ENCODE peak calls at places on chromosome 1, in ten cellular contexts. One of them, this sample, is unnamed.

GRCh38 chr1:175499595-175500367 is 243.6 kb downstream of the TNR start:
- DNase-seq in body of pancreas: no peak
- DNase-seq in right lobe of liver: no peak
- DNase-seq in uterus: no peak
- DNase-seq in HCT116: no peak
- DNase-seq in transverse colon: no peak
- DNase-seq in heart left ventricle: no peak
- DNase-seq in Peyer's patch: no peak
- DNase-seq in breast epithelium: no peak
- DNase-seq in thyroid gland: no peak
- DNase-seq in this sample: no peak

GRCh38 chr1:115251856-115252255 is 86.2 kb downstream of the NGF start:
- DNase-seq in body of pancreas: no peak
- DNase-seq in right lobe of liver: no peak
- DNase-seq in uterus: peak; percentile 49
- DNase-seq in HCT116: no peak
- DNase-seq in transverse colon: no peak
- DNase-seq in heart left ventricle: no peak
- DNase-seq in Peyer's patch: no peak
- DNase-seq in breast epithelium: no peak
- DNase-seq in thyroid gland: no peak
- DNase-seq in this sample: no peak

GRCh38 chr1:198316681-198317080 is 159.9 kb downstream of the NEK7 start:
- DNase-seq in body of pancreas: no peak
- DNase-seq in right lobe of liver: no peak
- DNase-seq in uterus: no peak
- DNase-seq in HCT116: no peak
- DNase-seq in transverse colon: no peak
- DNase-seq in heart left ventricle: no peak
- DNase-seq in Peyer's patch: no peak
- DNase-seq in breast epithelium: no peak
- DNase-seq in thyroid gland: no peak
- DNase-seq in this sample: no peak

GRCh38 chr1:75502776-75503175 is 108.1 kb downstream of the SLC44A5 start:
- DNase-seq in body of pancreas: no peak
- DNase-seq in right lobe of liver: no peak
- DNase-seq in uterus: no peak
- DNase-seq in HCT116: no peak
- DNase-seq in transverse colon: no peak
- DNase-seq in heart left ventricle: no peak
- DNase-seq in Peyer's patch: no peak
- DNase-seq in breast epithelium: no peak
- DNase-seq in thyroid gland: no peak
- DNase-seq in this sample: no peak

GRCh38 chr1:210236840-210237409 is 4.3 kb downstream of the SERTAD4 start:
- DNase-seq in body of pancreas: peak; percentile 33
- DNase-seq in right lobe of liver: no peak
- DNase-seq in uterus: peak; percentile 86
- DNase-seq in HCT116: no peak
- DNase-seq in transverse colon: peak; percentile 35
- DNase-seq in heart left ventricle: peak; percentile 88
- DNase-seq in Peyer's patch: no peak
- DNase-seq in breast epithelium: no peak
- DNase-seq in thyroid gland: peak; percentile 88
- DNase-seq in this sample: no peak

GRCh38 chr1:94154989-94155388 is 34.0 kb upstream of the ABCA4 start:
- DNase-seq in body of pancreas: no peak
- DNase-seq in right lobe of liver: no peak
- DNase-seq in uterus: no peak
- DNase-seq in HCT116: no peak
- DNase-seq in transverse colon: no peak
- DNase-seq in heart left ventricle: peak; percentile 38
- DNase-seq in Peyer's patch: no peak
- DNase-seq in breast epithelium: no peak
- DNase-seq in thyroid gland: peak; percentile 42
- DNase-seq in this sample: peak; percentile 30

GRCh38 chr1:231903586-231904081 is 277.0 kb downstream of the DISC1 start:
- DNase-seq in body of pancreas: no peak
- DNase-seq in right lobe of liver: no peak
- DNase-seq in uterus: no peak
- DNase-seq in HCT116: no peak
- DNase-seq in transverse colon: no peak
- DNase-seq in heart left ventricle: no peak
- DNase-seq in Peyer's patch: no peak
- DNase-seq in breast epithelium: no peak
- DNase-seq in thyroid gland: no peak
- DNase-seq in this sample: no peak

GRCh38 chr1:154598871-154599635 is 8.9 kb downstream of the ADAR start:
- DNase-seq in body of pancreas: no peak
- DNase-seq in right lobe of liver: no peak
- DNase-seq in uterus: no peak
- DNase-seq in HCT116: no peak
- DNase-seq in transverse colon: no peak
- DNase-seq in heart left ventricle: no peak
- DNase-seq in Peyer's patch: no peak
- DNase-seq in breast epithelium: no peak
- DNase-seq in thyroid gland: no peak
- DNase-seq in this sample: no peak

DNA sequence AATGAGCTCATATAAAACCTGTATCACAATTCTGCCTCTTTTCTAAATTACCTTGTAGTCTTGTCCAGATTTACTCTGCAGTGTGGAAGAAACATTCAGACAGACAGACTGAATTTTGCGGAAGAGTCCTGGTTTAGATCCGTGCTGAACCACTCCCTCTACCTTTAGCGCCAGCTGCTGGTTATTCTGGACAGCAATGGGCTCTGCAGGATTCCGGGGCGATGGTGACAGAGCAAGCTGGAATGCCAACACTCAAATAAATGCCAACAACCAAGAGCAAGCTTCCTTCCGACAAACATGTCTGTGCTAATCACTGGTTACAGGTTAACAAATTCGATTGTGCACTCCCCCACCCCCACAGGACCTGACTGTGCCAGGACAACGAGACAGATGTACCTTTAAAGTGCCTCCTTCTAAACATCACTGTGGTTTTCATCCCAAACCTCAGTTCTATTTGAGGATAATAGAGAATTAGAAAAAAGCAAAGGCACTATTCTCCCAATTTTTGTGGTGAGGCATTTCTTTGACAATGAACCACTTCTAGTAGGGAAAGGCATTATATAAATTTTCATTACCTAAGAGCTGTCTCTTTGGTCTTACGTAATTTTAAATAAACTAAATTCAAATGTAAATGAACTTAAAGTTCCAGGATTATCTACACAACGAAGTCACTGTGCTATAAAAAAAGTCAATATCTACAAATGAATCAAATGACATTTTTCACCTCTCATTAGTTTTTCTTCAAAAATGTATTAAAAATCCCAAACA is 90.4 kb downstream of the INTS7 start:
- DNase-seq in body of pancreas: peak; percentile 82
- DNase-seq in right lobe of liver: peak; percentile 74
- DNase-seq in uterus: no peak
- DNase-seq in HCT116: no peak
- DNase-seq in transverse colon: peak; percentile 74
- DNase-seq in heart left ventricle: peak; percentile 34
- DNase-seq in Peyer's patch: peak; percentile 72
- DNase-seq in breast epithelium: no peak
- DNase-seq in thyroid gland: peak; percentile 74
- DNase-seq in this sample: peak; percentile 42
- TF ChIP-seq CTCF in body of pancreas: peak; percentile 53
- TF ChIP-seq CTCF in right lobe of liver: peak; percentile 73
- TF ChIP-seq CTCF in uterus: no peak
- TF ChIP-seq CTCF in HCT116: peak; percentile 48
- TF ChIP-seq CTCF in transverse colon: peak; percentile 63
- TF ChIP-seq CTCF in heart left ventricle: peak; percentile 19
- TF ChIP-seq CTCF in Peyer's patch: no peak
- TF ChIP-seq CTCF in breast epithelium: peak; percentile 68
- TF ChIP-seq CTCF in thyroid gland: peak; percentile 60
- TF ChIP-seq CTCF in this sample: no peak

GRCh38 chr1:161197560-161198205 is 1.2 kb downstream of the ADAMTS4 start:
- DNase-seq in body of pancreas: no peak
- DNase-seq in right lobe of liver: no peak
- DNase-seq in uterus: no peak
- DNase-seq in HCT116: no peak
- DNase-seq in transverse colon: no peak
- DNase-seq in heart left ventricle: no peak
- DNase-seq in Peyer's patch: no peak
- DNase-seq in breast epithelium: no peak
- DNase-seq in thyroid gland: no peak
- DNase-seq in this sample: no peak
- H3K4me1 ChIP-seq in body of pancreas: peaks cover 11% of the 10 kb centered on the region
- H3K4me1 ChIP-seq in right lobe of liver: peaks cover 29% of the 10 kb centered on the region
- H3K4me1 ChIP-seq in uterus: peaks cover 31% of the 10 kb centered on the region
- H3K4me1 ChIP-seq in HCT116: peaks cover 4% of the 10 kb centered on the region
- H3K4me1 ChIP-seq in transverse colon: peaks cover 39% of the 10 kb centered on the region
- H3K4me1 ChIP-seq in heart left ventricle: no peaks in the 10 kb centered on the region
- H3K4me1 ChIP-seq in Peyer's patch: no peaks in the 10 kb centered on the region
- H3K4me1 ChIP-seq in breast epithelium: peaks cover 27% of the 10 kb centered on the region
- H3K4me1 ChIP-seq in thyroid gland: peaks cover 37% of the 10 kb centered on the region
- H3K4me1 ChIP-seq in this sample: peaks cover 55% of the 10 kb centered on the region

GRCh38 chr1:211259596-211260126 is 495 bp downstream of the RCOR3 start:
- DNase-seq in body of pancreas: peak; percentile 52
- DNase-seq in right lobe of liver: peak; percentile 63
- DNase-seq in uterus: peak; percentile 70
- DNase-seq in HCT116: no peak
- DNase-seq in transverse colon: peak; percentile 61
- DNase-seq in heart left ventricle: peak; percentile 73
- DNase-seq in Peyer's patch: no peak
- DNase-seq in breast epithelium: peak; percentile 54
- DNase-seq in thyroid gland: peak; percentile 54
- DNase-seq in this sample: peak; percentile 73

GRCh38 chr1:211257831-211258225 is 1.3 kb upstream of the RCOR3 start:
- DNase-seq in body of pancreas: no peak
- DNase-seq in right lobe of liver: no peak
- DNase-seq in uterus: no peak
- DNase-seq in HCT116: no peak
- DNase-seq in transverse colon: no peak
- DNase-seq in heart left ventricle: no peak
- DNase-seq in Peyer's patch: no peak
- DNase-seq in breast epithelium: no peak
- DNase-seq in thyroid gland: no peak
- DNase-seq in this sample: no peak

GRCh38 chr1:211260161-211261107 is 1.3 kb downstream of the RCOR3 start:
- DNase-seq in body of pancreas: peak; percentile 91
- DNase-seq in right lobe of liver: peak; percentile 86
- DNase-seq in uterus: peak; percentile 68
- DNase-seq in HCT116: no peak
- DNase-seq in transverse colon: peak; percentile 85
- DNase-seq in heart left ventricle: peak; percentile 93
- DNase-seq in Peyer's patch: peak; percentile 84
- DNase-seq in breast epithelium: peak; percentile 87
- DNase-seq in thyroid gland: peak; percentile 89
- DNase-seq in this sample: peak; percentile 91

GRCh38 chr1:211258310-211258755 is 833 bp upstream of the RCOR3 start:
- DNase-seq in body of pancreas: peak; percentile 90
- DNase-seq in right lobe of liver: peak; percentile 79
- DNase-seq in uterus: peak; percentile 83
- DNase-seq in HCT116: no peak
- DNase-seq in transverse colon: peak; percentile 84
- DNase-seq in heart left ventricle: peak; percentile 92
- DNase-seq in Peyer's patch: peak; percentile 80
- DNase-seq in breast epithelium: peak; percentile 86
- DNase-seq in thyroid gland: peak; percentile 93
- DNase-seq in this sample: peak; percentile 80

DNA sequence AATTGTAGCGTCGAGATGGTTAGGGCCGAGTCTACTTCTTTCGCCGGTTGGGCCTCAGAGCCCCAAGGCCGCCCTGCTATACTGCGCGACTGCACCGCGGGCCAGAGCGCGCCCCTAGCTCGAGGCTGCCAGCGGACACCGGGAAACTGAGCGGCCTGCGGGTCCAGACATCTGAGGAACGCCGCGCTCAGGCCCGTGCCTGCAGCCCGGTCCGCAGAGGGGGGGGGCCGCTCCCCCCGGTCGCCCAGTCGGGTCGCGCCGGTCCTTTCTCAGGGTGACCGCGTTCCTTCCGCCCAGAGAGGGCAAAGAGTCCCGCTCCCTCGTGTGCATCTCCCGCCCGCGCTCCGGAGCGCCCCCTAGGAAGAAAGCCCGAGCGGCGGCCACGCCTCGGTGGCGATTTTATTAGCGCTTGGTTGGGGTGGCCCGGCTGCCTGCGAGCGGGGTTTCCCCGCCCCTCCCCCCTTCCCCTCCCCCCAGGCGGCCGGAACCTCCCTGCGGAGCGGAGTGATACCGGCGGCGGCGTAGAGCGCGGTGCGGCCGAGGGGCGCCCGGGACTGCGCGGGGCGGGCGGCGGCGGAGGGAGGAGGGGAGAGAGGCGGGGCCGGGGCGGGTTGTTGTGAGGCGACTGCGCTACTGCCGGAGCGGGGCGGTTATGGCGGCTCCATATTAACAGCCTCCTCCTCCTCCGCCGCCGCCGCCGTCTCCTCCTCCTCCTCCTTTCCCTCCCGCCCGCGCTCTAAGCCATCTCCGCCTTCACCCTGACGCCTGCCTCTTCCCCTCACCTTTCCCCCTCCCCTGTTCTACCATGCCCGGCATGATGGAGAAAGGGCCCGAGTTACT is at the start of gene RCOR3:
- DNase-seq in body of pancreas: peak; percentile 94
- DNase-seq in right lobe of liver: peak; percentile 97
- DNase-seq in uterus: peak; percentile 94
- DNase-seq in HCT116: peak; percentile 72
- DNase-seq in transverse colon: peak; percentile 96
- DNase-seq in heart left ventricle: peak; percentile 97
- DNase-seq in Peyer's patch: peak; percentile 97
- DNase-seq in breast epithelium: peak; percentile 94
- DNase-seq in thyroid gland: peak; percentile 95
- DNase-seq in this sample: peak; percentile 94
- TF ChIP-seq POLR2A in body of pancreas: peak; percentile 85
- TF ChIP-seq POLR2A in right lobe of liver: peak; percentile 64
- TF ChIP-seq POLR2A in uterus: peak; percentile 69
- TF ChIP-seq POLR2A in HCT116: peak; percentile 12
- TF ChIP-seq POLR2A in transverse colon: peak; percentile 69
- TF ChIP-seq POLR2A in heart left ventricle: no peak
- TF ChIP-seq POLR2A in Peyer's patch: peak; percentile 71
- TF ChIP-seq POLR2A in breast epithelium: peak; percentile 85
- TF ChIP-seq POLR2A in thyroid gland: peak; percentile 77
- TF ChIP-seq POLR2A in this sample: peak; percentile 53

GRCh38 chr1:3688356-3688755 is 36.0 kb downstream of the TP73 start:
- DNase-seq in body of pancreas: no peak
- DNase-seq in right lobe of liver: no peak
- DNase-seq in uterus: no peak
- DNase-seq in HCT116: no peak
- DNase-seq in transverse colon: no peak
- DNase-seq in heart left ventricle: no peak
- DNase-seq in Peyer's patch: no peak
- DNase-seq in breast epithelium: no peak
- DNase-seq in thyroid gland: no peak
- DNase-seq in this sample: no peak

GRCh38 chr1:3685906-3686305 is 33.6 kb downstream of the TP73 start:
- DNase-seq in body of pancreas: no peak
- DNase-seq in right lobe of liver: no peak
- DNase-seq in uterus: no peak
- DNase-seq in HCT116: no peak
- DNase-seq in transverse colon: no peak
- DNase-seq in heart left ventricle: no peak
- DNase-seq in Peyer's patch: no peak
- DNase-seq in breast epithelium: no peak
- DNase-seq in thyroid gland: no peak
- DNase-seq in this sample: no peak

GRCh38 chr1:3688836-3689750 is 36.8 kb downstream of the TP73 start:
- DNase-seq in body of pancreas: no peak
- DNase-seq in right lobe of liver: no peak
- DNase-seq in uterus: no peak
- DNase-seq in HCT116: no peak
- DNase-seq in transverse colon: no peak
- DNase-seq in heart left ventricle: no peak
- DNase-seq in Peyer's patch: no peak
- DNase-seq in breast epithelium: no peak
- DNase-seq in thyroid gland: no peak
- DNase-seq in this sample: no peak

GRCh38 chr1:3685229-3685628 is 32.9 kb downstream of the TP73 start:
- DNase-seq in body of pancreas: no peak
- DNase-seq in right lobe of liver: no peak
- DNase-seq in uterus: no peak
- DNase-seq in HCT116: no peak
- DNase-seq in transverse colon: no peak
- DNase-seq in heart left ventricle: no peak
- DNase-seq in Peyer's patch: no peak
- DNase-seq in breast epithelium: no peak
- DNase-seq in thyroid gland: no peak
- DNase-seq in this sample: no peak

DNA sequence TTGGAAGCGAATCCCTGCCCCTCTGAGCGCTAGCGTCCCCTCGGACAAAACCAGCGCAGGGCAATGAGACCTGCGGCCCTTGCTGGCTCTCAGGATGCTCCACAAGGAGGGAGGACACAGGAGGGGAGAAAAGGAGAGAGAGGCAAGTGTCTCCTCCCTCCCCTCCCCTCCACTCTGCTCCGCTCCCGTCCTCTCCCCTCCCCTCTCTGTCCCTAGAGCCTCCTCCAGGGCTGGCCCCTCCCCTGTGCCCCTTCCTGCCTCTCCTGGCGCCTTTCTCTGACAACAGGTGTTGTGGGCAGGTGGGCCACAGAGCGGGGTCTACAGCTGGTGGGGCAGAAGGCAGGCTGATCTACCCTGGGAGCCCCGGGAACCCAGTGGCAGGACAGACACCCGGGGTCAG is 35.2 kb downstream of the TP73 start:
- DNase-seq in body of pancreas: no peak
- DNase-seq in right lobe of liver: no peak
- DNase-seq in uterus: no peak
- DNase-seq in HCT116: no peak
- DNase-seq in transverse colon: no peak
- DNase-seq in heart left ventricle: no peak
- DNase-seq in Peyer's patch: no peak
- DNase-seq in breast epithelium: no peak
- DNase-seq in thyroid gland: no peak
- DNase-seq in this sample: no peak
- TF ChIP-seq CTCF in body of pancreas: no peak
- TF ChIP-seq CTCF in right lobe of liver: no peak
- TF ChIP-seq CTCF in uterus: no peak
- TF ChIP-seq CTCF in HCT116: no peak
- TF ChIP-seq CTCF in transverse colon: no peak
- TF ChIP-seq CTCF in heart left ventricle: no peak
- TF ChIP-seq CTCF in Peyer's patch: no peak
- TF ChIP-seq CTCF in breast epithelium: no peak
- TF ChIP-seq CTCF in thyroid gland: no peak
- TF ChIP-seq CTCF in this sample: no peak

This sample was measured in testis.